ENCODE peak calls at places on chromosome 18, in four cellular contexts. H is stimulated activated CD4-positive, alpha-beta T cell treated with anti-CD3 and anti-CD28 coated beads, Interleukin-1b, Interleukin-23, amount 100 ng/mL, for 4 hours; A is cerebellar cortex; N is stimulated activated CD8-positive, alpha-beta memory T cell treated with anti-CD3 and anti-CD28 coated beads, Interleukin-12 subunit alpha, Interleukin-12 subunit beta, amount 100 ng/mL, for 1 hour. M is an unnamed sample.

GRCh38 chr18:74511823-74512222 is 15.7 kb downstream of the CNDP2 start:
- DNase-seq in H (no peak), A (no peak), N (no peak), M (no peak)

GRCh38 chr18:56952026-56952425 is 194.9 kb upstream of the BOD1L2 start:
- DNase-seq in H (no peak), A (no peak), N (no peak), M (no peak)

GRCh38 chr18:24659837-24660720 is 199.6 kb downstream of the HRH4 start:
- DNase-seq in H (no peak), A (no peak), N (no peak), M (no peak)

GRCh38 chr18:9615280-9615797 is 980 bp upstream of the PPP4R1 start:
- DNase-seq in H (no peak), A (no peak), N (no peak), M (no peak)

GRCh38 chr18:73479472-73479871 is 611.7 kb upstream of the NETO1 start:
- DNase-seq in H (no peak), A (no peak), N (no peak), M (no peak)

GRCh38 chr18:9846162-9846915 is 39.4 kb upstream of the TXNDC2 start:
- DNase-seq in H (no peak), A (no peak), N (no peak), M (no peak)

GRCh38 chr18:76209597-76209996 is 285.4 kb downstream of the ZNF516 start:
- DNase-seq in H (no peak), A (no peak), N (no peak), M (no peak)

GRCh38 chr18:24560511-24560981 is 100.1 kb downstream of the HRH4 start:
- DNase-seq in H (no peak), A (peak), N (no peak), M (no peak)

GRCh38 chr18:25341861-25342260 is 10.1 kb downstream of the ZNF521 start:
- DNase-seq in H (no peak), A (no peak), N (no peak), M (no peak)

GRCh38 chr18:22558945-22559385 is 141.2 kb upstream of the CTAGE1 start:
- DNase-seq in H (no peak), A (no peak), N (no peak), M (no peak)

GRCh38 chr18:36546028-36546427 is 248.5 kb downstream of the FHOD3 start:
- DNase-seq in H (no peak), A (no peak), N (no peak), M (no peak)

GRCh38 chr18:23331091-23331920 is 121.8 kb upstream of the RIOK3 start:
- DNase-seq in H (no peak), A (no peak), N (no peak), M (no peak)

M was measured in D721Med.